ENCODE peak calls at places on chromosomes 11 and 22, in six cellular contexts. O, G, W, E, V and S are unnamed samples.

GRCh38 chr11:18974192-18974591 is 35.0 kb upstream of the MRGPRX1 start:
- DNase-seq in O (no peak), G (no peak), W (no peak), E (no peak), V (no peak), S (no peak)

GRCh38 chr11:120747801-120748484 is 236.4 kb downstream of the GRIK4 start:
- DNase-seq in O (no peak), G (peak), W (no peak), E (no peak), V (no peak), S (no peak)

GRCh38 chr22:22103078-22103593 is 120.5 kb upstream of the TOP3B start:
- DNase-seq in O (no peak), G (no peak), W (peak), E (no peak), V (no peak), S (no peak)

GRCh38 chr11:67167715-67168114 is 48.7 kb downstream of the KDM2A start:
- DNase-seq in O (no peak), G (no peak), W (no peak), E (no peak), V (no peak), S (no peak)

GRCh38 chr22:30574095-30574981 is at the start of gene GAL3ST1:
- DNase-seq in O (peak), G (no peak), W (peak), E (peak), V (peak), S (no peak)

GRCh38 chr11:2298795-2299747 is 2.6 kb downstream of the C11orf21 start:
- DNase-seq in O (no peak), G (peak), W (peak), E (no peak), V (peak), S (peak)

GRCh38 chr11:64266339-64266738 is 15.0 kb downstream of the PLCB3 start:
- DNase-seq in O (no peak), G (no peak), W (no peak), E (no peak), V (no peak), S (no peak)

GRCh38 chr11:85182437-85183109 is 444.6 kb downstream of the DLG2 start:
- DNase-seq in O (peak), G (peak), W (peak), E (peak), V (peak), S (no peak)

GRCh38 chr11:111531687-111532364 is 8.7 kb upstream of the LAYN start:
- DNase-seq in O (no peak), G (no peak), W (peak), E (no peak), V (no peak), S (no peak)

GRCh38 chr11:100923555-100923954 is 206.1 kb downstream of the PGR start:
- DNase-seq in O (no peak), G (no peak), W (no peak), E (no peak), V (no peak), S (no peak)

GRCh38 chr11:86176165-86176884 is 68.2 kb upstream of the EED start:
- DNase-seq in O (no peak), G (no peak), W (no peak), E (peak), V (no peak), S (no peak)

GRCh38 chr11:96607890-96608558 is 218.2 kb downstream of the JRKL start:
- DNase-seq in O (no peak), G (no peak), W (no peak), E (no peak), V (no peak), S (no peak)

GRCh38 chr11:47328449-47329390 is 23.8 kb downstream of the MYBPC3 start:
- DNase-seq in O (no peak), G (no peak), W (no peak), E (no peak), V (no peak), S (no peak)

GRCh38 chr11:121340010-121340580 is 47.5 kb downstream of the SC5D start:
- DNase-seq in O (no peak), G (no peak), W (no peak), E (no peak), V (no peak), S (no peak)